ENCODE peak calls at places on chromosome 20, in nine cellular contexts. X, I, M, W, N, F, U, D and J are unnamed samples.

GRCh38 chr20:37204056-37204455 is 24.7 kb upstream of the MROH8 start:
- DNase-seq in X (no peak), N (no peak), W (no peak), I (no peak), M (no peak), D (no peak), U (no peak), F (no peak), J (no peak)

GRCh38 chr20:49956689-49957443 is 20.7 kb downstream of the RNF114 start:
- DNase-seq in M (no peak), X (no peak), U (no peak), F (no peak), W (no peak), N (no peak), I (no peak), D (no peak), J (no peak)

GRCh38 chr20:62955519-62956386 is 3.2 kb downstream of the SLC17A9 start:
- DNase-seq in U (no peak), X (no peak), I (no peak), M (no peak), D (peak), N (no peak), W (no peak), F (no peak), J (no peak)

GRCh38 chr20:24777746-24778145 is 171.3 kb upstream of the CST7 start:
- DNase-seq in F (no peak), X (no peak), W (no peak), U (no peak), M (no peak), D (no peak), N (no peak), I (no peak), J (no peak)

GRCh38 chr20:19813839-19814238 is 55.8 kb downstream of the RIN2 start:
- DNase-seq in F (no peak), U (no peak), N (no peak), M (no peak), W (no peak), D (no peak), X (no peak), I (no peak), J (no peak)

GRCh38 chr20:20666359-20666758 is 46.1 kb downstream of the RALGAPA2 start:
- DNase-seq in W (no peak), X (no peak), I (no peak), U (no peak), D (no peak), F (no peak), N (no peak), M (no peak), J (no peak)

GRCh38 chr20:4170621-4171537 is 155.5 kb upstream of the RNF24 start:
- DNase-seq in X (no peak), I (no peak), N (no peak), U (no peak), M (no peak), D (no peak), W (no peak), F (peak), J (no peak)

GRCh38 chr20:25327521-25328235 is 63.0 kb downstream of the ABHD12 start:
- DNase-seq in N (no peak), I (no peak), M (no peak), X (no peak), U (no peak), F (no peak), W (no peak), D (no peak), J (no peak)

GRCh38 chr20:59812286-59813125 is 120.9 kb downstream of the SYCP2 start:
- DNase-seq in I (peak), X (peak), W (no peak), N (no peak), D (no peak), M (no peak), F (no peak), U (no peak), J (no peak)

GRCh38 chr20:21235713-21236445 is 67.3 kb upstream of the XRN2 start:
- DNase-seq in F (peak), X (peak), N (no peak), M (no peak), W (peak), I (peak), U (peak), D (peak), J (peak)

GRCh38 chr20:43913291-43914025 is 1.2 kb upstream of the TOX2 start:
- DNase-seq in F (no peak), U (no peak), D (no peak), M (no peak), I (no peak), N (no peak), X (no peak), W (no peak), J (no peak)

GRCh38 chr20:32589769-32590168 is 4.6 kb upstream of the NOL4L start:
- DNase-seq in N (no peak), D (no peak), I (no peak), U (no peak), M (no peak), X (no peak), F (no peak), W (no peak), J (no peak)

GRCh38 chr20:33915726-33916331 is 77.9 kb upstream of the RALY start:
- DNase-seq in I (no peak), F (no peak), N (no peak), U (peak), M (no peak), D (peak), W (peak), X (no peak), J (peak)

GRCh38 chr20:17925300-17925939 is 43.2 kb downstream of the SNX5 start:
- DNase-seq in I (no peak), D (peak), W (peak), M (no peak), N (no peak), F (no peak), X (no peak), U (no peak), J (no peak)

GRCh38 chr20:40332167-40332566 is 356.9 kb downstream of the MAFB start:
- DNase-seq in M (no peak), U (no peak), N (no peak), D (no peak), X (no peak), W (no peak), I (no peak), F (no peak), J (no peak)
- TF ChIP-seq POLR2A in M (no peak), U (no peak), N (no peak), D (no peak), X (no peak), W (no peak), I (no peak), F (no peak), J (no peak)

DNA sequence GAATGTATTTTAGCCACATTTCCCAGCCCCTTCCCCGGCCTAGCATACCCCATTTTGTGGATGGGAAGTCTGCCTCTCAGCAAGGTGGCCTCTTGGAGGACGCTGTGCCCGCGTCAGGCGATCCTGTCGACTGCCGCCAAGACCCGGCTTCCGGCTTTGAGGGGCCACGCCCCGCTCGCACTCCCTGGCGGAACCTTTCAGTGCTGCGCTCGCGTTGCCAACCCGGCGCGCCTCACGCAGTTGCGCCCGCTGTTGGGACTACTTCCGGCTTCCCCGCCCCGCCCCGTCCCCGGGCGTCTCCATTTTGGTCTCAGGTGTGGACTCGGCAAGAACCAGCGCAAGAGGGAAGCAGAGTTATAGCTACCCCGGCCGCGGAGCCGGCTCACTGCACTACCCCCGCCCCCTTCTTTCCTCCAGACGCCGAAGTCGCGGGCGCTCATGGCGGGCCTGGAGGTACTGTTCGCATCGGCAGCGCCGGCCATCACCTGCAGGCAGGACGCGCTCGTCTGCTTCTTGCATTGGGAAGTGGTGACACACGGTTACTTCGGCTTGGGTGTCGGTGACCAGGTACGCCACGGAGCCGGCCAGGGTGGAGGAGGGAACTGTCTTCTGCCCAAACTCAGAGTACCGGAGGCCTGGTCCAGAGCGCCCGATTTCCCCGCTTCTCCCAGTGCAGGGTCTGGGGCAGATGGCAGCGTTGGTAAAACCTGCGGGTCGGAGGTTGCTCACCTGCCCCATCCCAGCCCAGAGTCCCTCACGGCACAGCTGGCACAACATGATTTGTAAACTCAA is at the start of gene PSMF1:
- DNase-seq in X (peak), N (peak), U (peak), M (peak), F (peak), I (peak), D (peak), W (peak), J (peak)
- TF ChIP-seq POLR2A in X (no peak), N (peak), U (peak), M (peak), F (peak), I (peak), D (peak), W (peak), J (peak)

GRCh38 chr20:35451295-35451694 is 4.1 kb upstream of the CEP250 start:
- DNase-seq in D (no peak), X (peak), M (no peak), N (no peak), W (no peak), U (no peak), F (peak), I (no peak), J (no peak)

GRCh38 chr20:35453647-35454046 is 1.8 kb upstream of the CEP250 start:
- DNase-seq in W (no peak), M (no peak), D (no peak), F (no peak), N (no peak), I (no peak), U (no peak), X (no peak), J (no peak)

GRCh38 chr20:35458388-35458787 is 3.0 kb downstream of the CEP250 start:
- DNase-seq in U (no peak), X (no peak), W (no peak), F (no peak), D (no peak), M (no peak), N (no peak), I (no peak), J (no peak)

DNA sequence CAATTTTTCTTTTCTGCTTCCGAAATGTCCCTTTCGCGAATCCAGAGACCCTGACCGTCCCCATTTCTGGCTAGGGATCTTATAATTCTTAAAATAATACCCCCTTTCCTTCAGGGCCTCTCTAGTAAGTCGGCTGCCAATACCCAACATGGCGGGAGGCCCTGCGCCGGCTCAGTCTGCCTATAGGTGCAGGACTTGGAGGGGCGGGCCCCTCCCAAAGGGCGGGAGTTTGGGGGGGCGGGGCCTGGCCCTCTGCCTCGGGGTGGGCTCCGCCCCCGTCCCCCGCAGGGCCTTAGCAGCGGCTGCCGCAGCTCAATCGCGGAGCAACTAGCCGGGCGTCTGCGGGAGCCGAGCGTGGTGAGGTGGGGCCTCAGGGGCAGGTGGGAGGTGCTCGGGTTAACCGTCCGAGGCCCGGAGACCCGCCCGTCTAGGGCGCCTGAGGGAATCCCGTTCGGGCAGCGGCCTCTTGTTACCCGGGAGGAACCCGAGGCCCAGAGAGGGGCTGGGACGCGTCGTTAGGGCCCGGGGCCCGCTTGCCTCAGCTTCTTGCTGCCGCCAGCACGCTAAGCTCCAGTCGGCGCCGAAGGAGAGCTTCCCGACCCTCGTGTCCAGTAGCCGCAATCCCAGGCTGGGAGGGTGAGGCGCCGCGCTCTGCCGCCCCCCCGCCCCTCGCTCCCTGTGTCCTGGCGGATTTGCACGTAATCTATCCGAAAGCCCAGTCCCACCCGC is at the start of gene CEP250:
- DNase-seq in I (peak), F (peak), M (peak), U (peak), D (peak), N (peak), X (peak), W (peak), J (peak)
- TF ChIP-seq POLR2A in I (peak), F (peak), M (peak), U (peak), D (no peak), N (peak), X (no peak), W (peak), J (peak)

GRCh38 chr20:2460752-2461424 is 9.7 kb downstream of the SNRPB start:
- DNase-seq in F (no peak), I (no peak), W (no peak), U (no peak), M (no peak), N (no peak), D (no peak), X (no peak), J (no peak)
- TF ChIP-seq POLR2A in F (no peak), I (no peak), W (no peak), U (no peak), M (no peak), N (no peak), D (no peak), X (no peak), J (no peak)

DNA sequence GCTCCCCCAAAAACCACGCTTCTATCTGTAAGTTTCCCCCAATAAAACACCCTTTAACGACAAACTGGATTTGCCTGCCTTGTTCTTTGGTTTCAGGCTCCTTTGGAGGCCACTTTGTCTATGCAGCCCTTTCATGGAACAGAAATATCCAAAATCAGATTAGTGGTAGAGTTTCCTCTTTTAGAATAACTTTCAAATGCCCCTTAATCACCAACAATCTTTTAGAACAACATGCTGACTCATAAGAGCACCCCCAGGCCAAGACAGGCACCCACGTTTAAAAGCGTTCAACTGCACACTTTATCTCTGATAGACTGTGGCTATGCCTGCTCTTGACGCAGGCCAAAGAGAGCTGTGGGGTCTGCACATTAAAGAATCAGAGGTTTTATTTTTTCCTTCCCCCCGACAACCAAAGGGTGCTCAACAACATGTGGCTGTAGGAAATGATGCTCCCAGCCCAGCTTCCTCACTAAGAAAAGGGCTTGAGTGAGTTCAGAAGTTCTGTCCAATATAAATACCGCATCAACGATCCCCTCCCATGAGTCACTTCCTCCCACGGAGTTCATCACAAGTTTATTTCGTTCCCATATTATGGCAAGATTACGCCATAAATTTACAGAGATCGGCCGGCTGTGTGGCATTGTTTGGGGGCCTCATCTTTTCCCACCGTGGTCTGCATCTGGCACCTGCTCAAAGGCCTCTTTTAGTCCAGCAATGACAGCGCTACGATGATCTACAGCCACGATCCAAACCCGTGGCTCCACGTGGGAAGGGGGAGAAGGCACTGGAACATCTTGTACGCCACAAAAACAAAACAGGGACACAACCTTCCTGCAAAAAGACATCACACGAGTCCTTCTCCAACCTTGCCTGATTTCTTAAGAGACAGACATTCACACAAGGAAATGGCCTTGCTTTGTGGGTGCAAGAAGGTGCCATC is 88.8 kb upstream of the NFATC2 start:
- DNase-seq in X (peak), F (peak), W (no peak), I (peak), M (peak), D (peak), N (no peak), U (peak), J (peak)
- TF ChIP-seq POLR2A in X (no peak), F (peak), W (no peak), I (no peak), M (peak), D (no peak), N (no peak), U (no peak), J (no peak)